ENCODE peak calls at places on chromosomes 11 and 22, in eight cellular contexts. F is non-pigmented ciliary epithelial cell; Y is activated T-cell treated with anti-CD3 and anti-CD28 coated beads for 1 hour; L is B cell; U is GM23248; A is HTR-8/SVneo; H is foreskin fibroblast; Z is activated naive CD8-positive, alpha-beta T cell treated with anti-CD3 and anti-CD28 coated beads, Interleukin-2, amount 50 U/mL, for 24 hours. N is an unnamed sample.

GRCh38 chr22:22909605-22910271 is 22.1 kb downstream of the IGLL5 start:
- DNase-seq in L (no peak), A (no peak), Y (no peak), Z (no peak), F (no peak), U (no peak), H (no peak), N (no peak)

GRCh38 chr22:21696115-21696514 is 30.3 kb downstream of the PPIL2 start:
- DNase-seq in L (no peak), H (no peak), Z (no peak), Y (no peak), F (no peak), A (no peak), U (no peak), N (no peak)

GRCh38 chr11:29159552-29160465 is 857.0 kb downstream of the KCNA4 start:
- DNase-seq in Z (no peak), A (peak), F (no peak), U (peak), Y (no peak), L (no peak), H (peak), N (peak)

GRCh38 chr11:96137357-96137756 is 205.6 kb downstream of the MAML2 start:
- DNase-seq in U (no peak), Y (no peak), Z (no peak), L (no peak), A (no peak), H (no peak), F (no peak), N (no peak)

GRCh38 chr11:101327908-101328307 is 198.3 kb upstream of the PGR start:
- DNase-seq in U (no peak), Y (no peak), F (no peak), H (peak), Z (no peak), L (no peak), A (no peak), N (no peak)

GRCh38 chr22:37345863-37346514 is 63.7 kb downstream of the CYTH4 start:
- DNase-seq in A (no peak), L (no peak), Y (no peak), Z (no peak), H (peak), F (peak), U (peak), N (no peak)

GRCh38 chr22:36332623-36333331 is 55.0 kb downstream of the MYH9 start:
- DNase-seq in Y (peak), A (no peak), L (no peak), Z (peak), F (no peak), H (peak), U (peak), N (peak)

GRCh38 chr11:128407962-128408361 is 179.4 kb downstream of the ETS1 start:
- DNase-seq in A (no peak), H (peak), F (peak), L (no peak), Y (no peak), U (peak), Z (no peak), N (no peak)

GRCh38 chr11:109605006-109605405 is 183.0 kb downstream of the C11orf87 start:
- DNase-seq in Y (no peak), H (no peak), Z (no peak), U (no peak), A (no peak), F (no peak), L (no peak), N (no peak)

GRCh38 chr11:67440229-67441081 is 2.8 kb downstream of the CORO1B start:
- DNase-seq in A (no peak), H (no peak), L (peak), Z (no peak), Y (no peak), U (no peak), F (no peak), N (no peak)

GRCh38 chr22:21761086-21761485 is 25.5 kb upstream of the YPEL1 start:
- DNase-seq in U (no peak), H (peak), A (no peak), Y (no peak), L (no peak), F (peak), Z (no peak), N (no peak)

GRCh38 chr22:28442264-28442950 is 237.2 kb downstream of the TTC28 start:
- DNase-seq in H (peak), Z (peak), U (peak), A (peak), F (no peak), Y (peak), L (peak), N (peak)

GRCh38 chr22:49153921-49154320 is 673.8 kb downstream of the BRD1 start:
- DNase-seq in Y (no peak), L (no peak), H (no peak), A (no peak), Z (no peak), U (no peak), F (no peak), N (no peak)

GRCh38 chr22:36341640-36342041 is 46.1 kb downstream of the MYH9 start:
- DNase-seq in Z (no peak), A (no peak), Y (no peak), H (no peak), U (no peak), L (no peak), F (no peak), N (no peak)

GRCh38 chr11:36409152-36409713 is 100.8 kb downstream of the TRAF6 start:
- DNase-seq in A (no peak), U (no peak), Y (no peak), H (no peak), L (no peak), Z (peak), F (peak), N (no peak)

GRCh38 chr11:113464416-113464815 is 10.8 kb downstream of the DRD2 start:
- DNase-seq in L (no peak), A (no peak), F (no peak), Y (no peak), Z (no peak), U (no peak), H (no peak), N (no peak)

GRCh38 chr22:50186789-50187523 is 1.2 kb downstream of the TRABD start:
- DNase-seq in H (peak), L (peak), A (no peak), U (peak), Z (no peak), F (no peak), Y (no peak), N (no peak)

GRCh38 chr11:1323779-1324178 is 14.3 kb upstream of the TOLLIP start:
- DNase-seq in L (no peak), H (no peak), Z (no peak), A (no peak), F (no peak), U (no peak), Y (no peak), N (no peak)

GRCh38 chr11:17171342-17171741 is 36.4 kb downstream of the PIK3C2A start:
- DNase-seq in Z (no peak), L (no peak), F (peak), U (peak), Y (no peak), H (peak), A (peak), N (no peak)

GRCh38 chr22:39518996-39519680 is 1.2 kb upstream of the ATF4 start:
- DNase-seq in F (no peak), H (no peak), Z (peak), U (no peak), L (no peak), A (no peak), Y (no peak), N (no peak)

GRCh38 chr11:85663781-85664560 is 958 bp downstream of the CREBZF start:
- DNase-seq in F (no peak), A (peak), Y (peak), L (peak), U (peak), Z (peak), H (peak), N (peak)

GRCh38 chr11:36402568-36403181 is 106.6 kb downstream of the PRR5L start:
- DNase-seq in H (no peak), Y (no peak), F (no peak), L (no peak), A (no peak), Z (no peak), U (no peak), N (no peak)

GRCh38 chr11:85628771-85629341 is 463 bp downstream of the TMEM126B start:
- DNase-seq in Z (peak), U (peak), H (peak), F (no peak), A (no peak), L (no peak), Y (no peak), N (no peak)

GRCh38 chr22:45865561-45866397 is 111.2 kb downstream of the WNT7B start:
- DNase-seq in L (no peak), A (no peak), H (no peak), Z (no peak), Y (no peak), U (no peak), F (no peak), N (no peak)

GRCh38 chr11:64095949-64096348 is 60.2 kb downstream of the FLRT1 start:
- DNase-seq in H (no peak), A (no peak), Z (no peak), F (no peak), U (no peak), L (no peak), Y (no peak), N (no peak)

GRCh38 chr22:49664891-49665290 is 162.8 kb downstream of the BRD1 start:
- DNase-seq in F (no peak), Y (no peak), A (no peak), U (no peak), H (no peak), L (no peak), Z (no peak), N (no peak)

N was measured in GM20000.